ENCODE peak calls at places on chromosomes 11 and 22, in six cellular contexts. L is mesenchymal stem cell, P is IMR-90, E is H9, H is H1, Q is trophoblast cell. B is an unnamed sample.

GRCh38 chr11:6629892-6630631 is 10.8 kb upstream of the TPP1 start:
- DNase-seq in P (no peak), E (peak; percentile 68), L (no peak), H (peak; percentile 82), Q (no peak), B (peak; percentile 55)

GRCh38 chr11:34243620-34244493 is 114.0 kb downstream of the ABTB2 start:
- DNase-seq in Q (peak; percentile 87), P (peak; percentile 77), E (no peak), H (no peak), L (peak; percentile 76), B (no peak)

GRCh38 chr22:49324527-49325491 is 502.9 kb downstream of the BRD1 start:
- DNase-seq in H (peak; percentile 38), L (no peak), E (no peak), Q (no peak), P (no peak), B (no peak)

GRCh38 chr11:33699515-33700424 is 856 bp downstream of the C11orf91 start:
- DNase-seq in L (no peak), Q (no peak), E (no peak), H (no peak), P (no peak), B (no peak)

GRCh38 chr11:124669193-124669592 is 4.3 kb downstream of the SIAE start:
- DNase-seq in E (peak; percentile 51), P (peak; percentile 54), L (peak; percentile 49), H (peak; percentile 57), Q (peak; percentile 24), B (no peak)

GRCh38 chr11:83206771-83207413 is 13.4 kb downstream of the ANKRD42 start:
- DNase-seq in H (no peak), E (no peak), P (no peak), L (peak; percentile 49), Q (no peak), B (no peak)

GRCh38 chr11:39432929-39433328 is 2026.5 kb downstream of the LRRC4C start:
- DNase-seq in Q (no peak), H (no peak), P (no peak), E (no peak), L (no peak), B (no peak)

GRCh38 chr11:65766535-65766934 is 14.2 kb downstream of the AP5B1 start:
- DNase-seq in H (no peak), P (peak; percentile 6), E (no peak), L (peak; percentile 59), Q (no peak), B (no peak)

GRCh38 chr11:69892237-69892985 is 73.2 kb upstream of the FGF3 start:
- DNase-seq in Q (no peak), P (no peak), L (peak; percentile 26), E (peak; percentile 89), H (peak; percentile 76), B (no peak)

GRCh38 chr11:6736495-6737121 is 35.2 kb downstream of the OR2AG2 start:
- DNase-seq in Q (no peak), H (no peak), P (no peak), L (no peak), E (no peak), B (no peak)

GRCh38 chr22:19522190-19522880 is 1.9 kb downstream of the CLDN5 start:
- DNase-seq in Q (no peak), L (no peak), P (no peak), H (no peak), E (peak; percentile 43), B (no peak)

GRCh38 chr22:43782448-43782847 is 29.7 kb downstream of the EFCAB6 start:
- DNase-seq in P (peak; percentile 40), E (no peak), Q (no peak), H (no peak), L (no peak), B (no peak)

GRCh38 chr11:128926437-128927107 is 16.1 kb downstream of the TP53AIP1 start:
- DNase-seq in E (no peak), P (no peak), L (no peak), H (no peak), Q (no peak), B (no peak)

GRCh38 chr11:128927108-128927461 is 15.6 kb downstream of the TP53AIP1 start:
- DNase-seq in P (no peak), L (no peak), H (no peak), Q (no peak), E (no peak), B (no peak)

GRCh38 chr11:128927683-128928336 is 14.9 kb downstream of the TP53AIP1 start:
- DNase-seq in E (no peak), L (no peak), P (no peak), Q (no peak), H (no peak), B (no peak)

GRCh38 chr11:128924618-128925017 is 18.1 kb downstream of the TP53AIP1 start:
- DNase-seq in H (no peak), P (no peak), L (no peak), E (no peak), Q (no peak), B (no peak)

DNA sequence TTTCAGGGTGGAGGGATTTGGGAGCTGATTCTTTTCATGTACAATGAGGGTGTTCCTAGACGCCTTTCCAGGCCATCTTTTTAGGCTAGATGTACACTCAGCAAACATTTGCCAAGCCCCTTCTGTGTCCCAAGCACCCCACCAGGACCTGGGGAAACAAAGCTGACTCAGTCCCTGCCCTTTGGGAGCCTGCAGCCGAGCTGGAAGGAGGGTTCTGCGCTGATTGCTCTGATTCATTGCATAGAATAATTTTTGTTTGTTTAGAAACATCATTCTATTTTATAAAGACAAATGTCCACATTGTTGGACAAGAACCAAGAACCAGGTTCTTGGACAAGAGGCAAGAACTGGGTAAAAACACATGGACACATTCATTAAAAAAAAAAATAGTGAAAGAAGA is 16.7 kb downstream of the TP53AIP1 start:
- DNase-seq in L (no peak), Q (no peak), P (no peak), E (no peak), H (no peak), B (no peak)
- H4K91ac ChIP-seq in L (no peak overlapping the region), Q (no peak overlapping the region), P (no peak overlapping the region), E (no peak overlapping the region), H (no peak overlapping the region), B (no peak overlapping the region)

DNA sequence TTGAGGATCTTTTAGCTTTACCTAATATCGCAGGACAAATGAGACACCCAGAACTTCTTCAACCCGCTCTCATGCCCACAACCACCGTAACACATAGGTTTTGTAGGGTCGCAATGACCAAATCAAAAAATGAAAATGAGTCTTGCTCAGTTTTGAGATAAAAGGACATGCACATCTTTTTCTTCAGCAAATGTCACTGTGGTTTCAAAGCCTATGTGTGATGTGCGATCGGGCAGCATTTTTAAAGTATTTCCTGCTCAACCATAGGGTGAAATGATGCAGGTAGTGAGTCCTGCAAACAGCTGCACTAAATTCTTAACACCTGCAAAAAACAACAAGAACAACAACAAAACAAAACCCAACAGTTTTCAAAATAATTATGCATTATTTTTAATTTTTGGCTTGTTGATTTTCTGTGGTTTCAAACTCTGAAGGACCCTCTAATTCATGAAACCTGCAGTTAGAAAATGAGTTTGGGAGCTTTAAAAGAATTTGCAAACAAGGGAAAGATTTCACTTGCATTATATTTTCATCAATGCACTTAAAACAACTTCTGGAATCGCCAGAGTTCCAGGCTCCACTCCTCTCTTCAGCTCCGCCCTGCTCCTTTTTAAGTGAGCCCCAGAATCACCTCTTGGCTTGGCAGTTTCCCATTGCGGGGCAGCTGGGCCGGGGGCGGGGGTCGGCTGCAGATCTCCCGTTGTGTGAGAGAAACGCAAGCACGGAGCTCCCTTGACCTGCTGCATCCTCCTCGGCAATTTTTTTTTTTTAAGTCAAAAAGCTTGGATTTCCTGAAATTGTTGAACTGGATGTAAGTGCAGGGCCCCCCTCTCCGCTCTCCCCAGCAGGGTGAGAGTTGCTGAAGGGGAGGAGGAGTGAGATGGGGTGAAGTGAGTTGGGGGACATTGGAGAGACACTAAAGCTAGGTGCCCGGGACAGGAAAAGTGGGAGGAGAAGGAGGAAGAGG is 79.5 kb downstream of the PRR5L start:
- DNase-seq in H (peak; percentile 64), E (peak; percentile 47), P (no peak), Q (no peak), L (no peak), B (peak; percentile 26)
- H3K14ac ChIP-seq in H (no peak overlapping the region), E (no peak overlapping the region), P (no peak overlapping the region), Q (no peak overlapping the region), L (no peak overlapping the region), B (no peak overlapping the region)

DNA sequence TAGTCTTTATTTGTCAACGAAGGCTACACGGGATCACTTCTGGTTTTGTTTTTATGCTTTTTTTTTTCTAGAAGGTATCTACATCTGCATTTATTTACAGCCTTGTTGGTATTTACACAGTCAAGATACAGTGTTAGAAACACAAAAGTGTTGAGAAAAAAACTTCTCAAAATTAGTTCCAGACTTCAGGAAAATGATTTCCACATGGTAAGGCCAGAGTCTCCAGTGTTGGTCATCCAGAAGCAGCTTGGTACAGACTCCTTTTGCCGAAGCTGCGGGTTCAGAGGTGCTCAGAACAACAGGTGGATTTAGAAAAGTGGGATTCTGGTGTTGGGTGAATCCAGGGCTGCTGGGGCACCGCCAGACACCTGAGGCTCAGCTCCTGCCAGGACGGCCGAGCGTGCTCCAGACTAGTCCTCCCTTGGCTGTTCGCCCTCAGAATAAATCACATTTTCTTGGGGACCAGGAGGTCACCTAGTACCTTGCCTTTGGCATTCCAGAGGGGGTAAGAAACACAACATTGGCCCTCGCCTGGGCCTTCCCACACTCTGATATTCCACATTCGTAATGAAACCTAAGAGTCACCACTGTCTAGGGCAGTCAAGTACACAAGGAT is 78.7 kb upstream of the NARS2 start:
- DNase-seq in H (peak; percentile 29), Q (no peak), E (no peak), P (no peak), L (no peak), B (no peak)
- H4K91ac ChIP-seq in H (no peak overlapping the region), Q (no peak overlapping the region), E (no peak overlapping the region), P (no peak overlapping the region), L (no peak overlapping the region), B (no peak overlapping the region)

GRCh38 chr11:15991174-15991655 is 365.1 kb downstream of the SOX6 start:
- DNase-seq in P (no peak), Q (no peak), L (no peak), H (no peak), E (no peak), B (no peak)
- H3K14ac ChIP-seq in P (no peak overlapping the region), Q (no peak overlapping the region), L (no peak overlapping the region), H (no peak overlapping the region), E (no peak overlapping the region), B (no peak overlapping the region)

GRCh38 chr22:22752199-22752555 is 107.8 kb downstream of the GGTLC2 start:
- DNase-seq in E (no peak), H (no peak), Q (no peak), P (no peak), L (no peak), B (no peak)
- H4K91ac ChIP-seq in E (no peak overlapping the region), H (no peak overlapping the region), Q (no peak overlapping the region), P (no peak overlapping the region), L (no peak overlapping the region), B (no peak overlapping the region)

GRCh38 chr11:78008174-78008573 is 13.7 kb upstream of the INTS4 start:
- DNase-seq in E (no peak), L (no peak), Q (no peak), P (no peak), H (no peak), B (no peak)
- H3K14ac ChIP-seq in E (no peak overlapping the region), L (no peak overlapping the region), Q (no peak overlapping the region), P (no peak overlapping the region), H (no peak overlapping the region), B (no peak overlapping the region)